ENCODE peak calls at places on chromosomes 7 and 10, in ten cellular contexts. One of them, this sample, is unnamed.
A peak's percentile ranks its signal among the peaks of the same experiment; 100 is the strongest.

GRCh38 chr7:137891016-137891655 is 44.4 kb upstream of the DGKI start:
- DNase-seq in brain pericyte: no peak
- DNase-seq in NCI-H345: no peak
- DNase-seq in SK-MEL-5: no peak
- DNase-seq in fibroblast of pulmonary artery: no peak
- DNase-seq in T-helper 1 cell: no peak
- DNase-seq in left cardiac atrium: no peak
- DNase-seq in dermis blood vessel endothelial cell: no peak
- DNase-seq in adrenal gland: no peak
- DNase-seq in neural progenitor cell: no peak
- DNase-seq in this sample: no peak

GRCh38 chr7:2051708-2052656 is 180.8 kb downstream of the MAD1L1 start:
- DNase-seq in brain pericyte: no peak
- DNase-seq in NCI-H345: peak; percentile 87
- DNase-seq in SK-MEL-5: no peak
- DNase-seq in fibroblast of pulmonary artery: no peak
- DNase-seq in T-helper 1 cell: no peak
- DNase-seq in left cardiac atrium: no peak
- DNase-seq in dermis blood vessel endothelial cell: no peak
- DNase-seq in adrenal gland: no peak
- DNase-seq in neural progenitor cell: no peak
- DNase-seq in this sample: no peak

GRCh38 chr10:59234814-59235429 is 58.5 kb downstream of the PHYHIPL start:
- DNase-seq in brain pericyte: no peak
- DNase-seq in NCI-H345: no peak
- DNase-seq in SK-MEL-5: peak; percentile 57
- DNase-seq in fibroblast of pulmonary artery: peak; percentile 68
- DNase-seq in T-helper 1 cell: no peak
- DNase-seq in left cardiac atrium: peak; percentile 20
- DNase-seq in dermis blood vessel endothelial cell: peak; percentile 39
- DNase-seq in adrenal gland: no peak
- DNase-seq in neural progenitor cell: peak; percentile 60
- DNase-seq in this sample: no peak

GRCh38 chr10:15166325-15166724 is 2.2 kb downstream of the NMT2 start:
- DNase-seq in brain pericyte: no peak
- DNase-seq in NCI-H345: no peak
- DNase-seq in SK-MEL-5: no peak
- DNase-seq in fibroblast of pulmonary artery: no peak
- DNase-seq in T-helper 1 cell: no peak
- DNase-seq in left cardiac atrium: no peak
- DNase-seq in dermis blood vessel endothelial cell: no peak
- DNase-seq in adrenal gland: no peak
- DNase-seq in neural progenitor cell: peak; percentile 5
- DNase-seq in this sample: no peak

GRCh38 chr7:95092332-95092731 is 184.9 kb downstream of the PPP1R9A start:
- DNase-seq in brain pericyte: no peak
- DNase-seq in NCI-H345: no peak
- DNase-seq in SK-MEL-5: no peak
- DNase-seq in fibroblast of pulmonary artery: no peak
- DNase-seq in T-helper 1 cell: no peak
- DNase-seq in left cardiac atrium: no peak
- DNase-seq in dermis blood vessel endothelial cell: no peak
- DNase-seq in adrenal gland: peak; percentile 46
- DNase-seq in neural progenitor cell: no peak
- DNase-seq in this sample: no peak

GRCh38 chr7:142925413-142925812 is 8.1 kb downstream of the TRPV5 start:
- DNase-seq in brain pericyte: no peak
- DNase-seq in NCI-H345: no peak
- DNase-seq in SK-MEL-5: peak; percentile 17
- DNase-seq in fibroblast of pulmonary artery: no peak
- DNase-seq in T-helper 1 cell: no peak
- DNase-seq in left cardiac atrium: no peak
- DNase-seq in dermis blood vessel endothelial cell: no peak
- DNase-seq in adrenal gland: no peak
- DNase-seq in neural progenitor cell: no peak
- DNase-seq in this sample: no peak

GRCh38 chr10:108560488-108560887 is 1362.8 kb downstream of the XPNPEP1 start:
- DNase-seq in brain pericyte: no peak
- DNase-seq in NCI-H345: no peak
- DNase-seq in SK-MEL-5: no peak
- DNase-seq in fibroblast of pulmonary artery: no peak
- DNase-seq in T-helper 1 cell: no peak
- DNase-seq in left cardiac atrium: no peak
- DNase-seq in dermis blood vessel endothelial cell: no peak
- DNase-seq in adrenal gland: no peak
- DNase-seq in neural progenitor cell: no peak
- DNase-seq in this sample: no peak

GRCh38 chr7:8871716-8872115 is 438.3 kb downstream of the NXPH1 start:
- DNase-seq in brain pericyte: no peak
- DNase-seq in NCI-H345: no peak
- DNase-seq in SK-MEL-5: no peak
- DNase-seq in fibroblast of pulmonary artery: no peak
- DNase-seq in T-helper 1 cell: no peak
- DNase-seq in left cardiac atrium: no peak
- DNase-seq in dermis blood vessel endothelial cell: no peak
- DNase-seq in adrenal gland: no peak
- DNase-seq in neural progenitor cell: no peak
- DNase-seq in this sample: no peak

GRCh38 chr10:33760544-33760943 is 426.1 kb upstream of the NRP1 start:
- DNase-seq in brain pericyte: no peak
- DNase-seq in NCI-H345: no peak
- DNase-seq in SK-MEL-5: no peak
- DNase-seq in fibroblast of pulmonary artery: no peak
- DNase-seq in T-helper 1 cell: no peak
- DNase-seq in left cardiac atrium: no peak
- DNase-seq in dermis blood vessel endothelial cell: no peak
- DNase-seq in adrenal gland: no peak
- DNase-seq in neural progenitor cell: no peak
- DNase-seq in this sample: no peak

GRCh38 chr10:30828680-30829079 is 199.1 kb upstream of the LYZL2 start:
- DNase-seq in brain pericyte: no peak
- DNase-seq in NCI-H345: no peak
- DNase-seq in SK-MEL-5: no peak
- DNase-seq in fibroblast of pulmonary artery: peak; percentile 66
- DNase-seq in T-helper 1 cell: no peak
- DNase-seq in left cardiac atrium: no peak
- DNase-seq in dermis blood vessel endothelial cell: no peak
- DNase-seq in adrenal gland: no peak
- DNase-seq in neural progenitor cell: no peak
- DNase-seq in this sample: no peak

GRCh38 chr7:66682350-66683093 is 53.8 kb downstream of the KCTD7 start:
- DNase-seq in brain pericyte: no peak
- DNase-seq in NCI-H345: peak; percentile 41
- DNase-seq in SK-MEL-5: no peak
- DNase-seq in fibroblast of pulmonary artery: peak; percentile 41
- DNase-seq in T-helper 1 cell: no peak
- DNase-seq in left cardiac atrium: peak; percentile 58
- DNase-seq in dermis blood vessel endothelial cell: peak; percentile 44
- DNase-seq in adrenal gland: peak; percentile 73
- DNase-seq in neural progenitor cell: peak; percentile 73
- DNase-seq in this sample: peak; percentile 25

GRCh38 chr10:127125331-127125730 is 71.1 kb downstream of the INSYN2A start:
- DNase-seq in brain pericyte: no peak
- DNase-seq in NCI-H345: no peak
- DNase-seq in SK-MEL-5: no peak
- DNase-seq in fibroblast of pulmonary artery: no peak
- DNase-seq in T-helper 1 cell: no peak
- DNase-seq in left cardiac atrium: no peak
- DNase-seq in dermis blood vessel endothelial cell: peak; percentile 53
- DNase-seq in adrenal gland: no peak
- DNase-seq in neural progenitor cell: no peak
- DNase-seq in this sample: no peak

GRCh38 chr7:126790763-126791162 is 462.0 kb downstream of the GRM8 start:
- DNase-seq in brain pericyte: no peak
- DNase-seq in NCI-H345: peak; percentile 75
- DNase-seq in SK-MEL-5: peak; percentile 53
- DNase-seq in fibroblast of pulmonary artery: no peak
- DNase-seq in T-helper 1 cell: no peak
- DNase-seq in left cardiac atrium: no peak
- DNase-seq in dermis blood vessel endothelial cell: peak; percentile 2
- DNase-seq in adrenal gland: no peak
- DNase-seq in neural progenitor cell: no peak
- DNase-seq in this sample: no peak

GRCh38 chr10:16436758-16437539 is at the start of gene PTER:
- DNase-seq in brain pericyte: peak; percentile 40
- DNase-seq in NCI-H345: peak; percentile 89
- DNase-seq in SK-MEL-5: peak; percentile 94
- DNase-seq in fibroblast of pulmonary artery: peak; percentile 92
- DNase-seq in T-helper 1 cell: peak; percentile 97
- DNase-seq in left cardiac atrium: peak; percentile 99
- DNase-seq in dermis blood vessel endothelial cell: peak; percentile 83
- DNase-seq in adrenal gland: peak; percentile 96
- DNase-seq in neural progenitor cell: peak; percentile 97
- DNase-seq in this sample: peak; percentile 6

GRCh38 chr10:127619550-127619949 is 70.4 kb downstream of the NPS start:
- DNase-seq in brain pericyte: no peak
- DNase-seq in NCI-H345: peak; percentile 76
- DNase-seq in SK-MEL-5: no peak
- DNase-seq in fibroblast of pulmonary artery: no peak
- DNase-seq in T-helper 1 cell: no peak
- DNase-seq in left cardiac atrium: no peak
- DNase-seq in dermis blood vessel endothelial cell: no peak
- DNase-seq in adrenal gland: no peak
- DNase-seq in neural progenitor cell: no peak
- DNase-seq in this sample: no peak

GRCh38 chr10:35386594-35387174 is 50.4 kb downstream of the CCNY start:
- DNase-seq in brain pericyte: no peak
- DNase-seq in NCI-H345: peak; percentile 55
- DNase-seq in SK-MEL-5: no peak
- DNase-seq in fibroblast of pulmonary artery: peak; percentile 82
- DNase-seq in T-helper 1 cell: no peak
- DNase-seq in left cardiac atrium: peak; percentile 53
- DNase-seq in dermis blood vessel endothelial cell: peak; percentile 90
- DNase-seq in adrenal gland: peak; percentile 46
- DNase-seq in neural progenitor cell: peak; percentile 57
- DNase-seq in this sample: no peak

GRCh38 chr7:135957627-135958026 is 19.5 kb downstream of the MTPN start:
- DNase-seq in brain pericyte: no peak
- DNase-seq in NCI-H345: no peak
- DNase-seq in SK-MEL-5: no peak
- DNase-seq in fibroblast of pulmonary artery: no peak
- DNase-seq in T-helper 1 cell: no peak
- DNase-seq in left cardiac atrium: no peak
- DNase-seq in dermis blood vessel endothelial cell: no peak
- DNase-seq in adrenal gland: no peak
- DNase-seq in neural progenitor cell: no peak
- DNase-seq in this sample: no peak

GRCh38 chr10:62492012-62492869 is 118.1 kb downstream of the ZNF365 start:
- DNase-seq in brain pericyte: no peak
- DNase-seq in NCI-H345: peak; percentile 1
- DNase-seq in SK-MEL-5: peak; percentile 42
- DNase-seq in fibroblast of pulmonary artery: peak; percentile 44
- DNase-seq in T-helper 1 cell: no peak
- DNase-seq in left cardiac atrium: no peak
- DNase-seq in dermis blood vessel endothelial cell: peak; percentile 27
- DNase-seq in adrenal gland: no peak
- DNase-seq in neural progenitor cell: peak; percentile 41
- DNase-seq in this sample: no peak

GRCh38 chr10:94097656-94098055 is 103.9 kb downstream of the PLCE1 start:
- DNase-seq in brain pericyte: no peak
- DNase-seq in NCI-H345: no peak
- DNase-seq in SK-MEL-5: no peak
- DNase-seq in fibroblast of pulmonary artery: no peak
- DNase-seq in T-helper 1 cell: no peak
- DNase-seq in left cardiac atrium: no peak
- DNase-seq in dermis blood vessel endothelial cell: no peak
- DNase-seq in adrenal gland: no peak
- DNase-seq in neural progenitor cell: no peak
- DNase-seq in this sample: peak; percentile 50

GRCh38 chr10:95792874-95793285 is 36.9 kb downstream of the ENTPD1 start:
- DNase-seq in brain pericyte: no peak
- DNase-seq in NCI-H345: no peak
- DNase-seq in SK-MEL-5: no peak
- DNase-seq in fibroblast of pulmonary artery: peak; percentile 98
- DNase-seq in T-helper 1 cell: no peak
- DNase-seq in left cardiac atrium: no peak
- DNase-seq in dermis blood vessel endothelial cell: peak; percentile 94
- DNase-seq in adrenal gland: no peak
- DNase-seq in neural progenitor cell: peak; percentile 35
- DNase-seq in this sample: no peak

GRCh38 chr7:101315336-101315735 is 6.3 kb downstream of the IFT22 start:
- DNase-seq in brain pericyte: no peak
- DNase-seq in NCI-H345: peak; percentile 7
- DNase-seq in SK-MEL-5: peak; percentile 80
- DNase-seq in fibroblast of pulmonary artery: peak; percentile 72
- DNase-seq in T-helper 1 cell: peak; percentile 40
- DNase-seq in left cardiac atrium: no peak
- DNase-seq in dermis blood vessel endothelial cell: peak; percentile 76
- DNase-seq in adrenal gland: peak; percentile 32
- DNase-seq in neural progenitor cell: peak; percentile 57
- DNase-seq in this sample: no peak

GRCh38 chr10:65793738-65794425 is 1132.0 kb upstream of the LRRTM3 start:
- DNase-seq in brain pericyte: no peak
- DNase-seq in NCI-H345: no peak
- DNase-seq in SK-MEL-5: no peak
- DNase-seq in fibroblast of pulmonary artery: no peak
- DNase-seq in T-helper 1 cell: no peak
- DNase-seq in left cardiac atrium: no peak
- DNase-seq in dermis blood vessel endothelial cell: no peak
- DNase-seq in adrenal gland: no peak
- DNase-seq in neural progenitor cell: no peak
- DNase-seq in this sample: no peak